ENCODE peak calls at places on chromosomes 13 and 19, in seven cellular contexts. One of them, this sample, is unnamed.

GRCh38 chr19:37551123-37551993 is 43.2 kb downstream of the ZNF571 start:
- DNase-seq in neuronal stem cell: no peak
- DNase-seq in H1: no peak
- DNase-seq in mesendoderm: peak
- DNase-seq in trophoblast cell: peak
- DNase-seq in IMR-90: peak
- DNase-seq in H9: no peak
- DNase-seq in this sample: no peak

GRCh38 chr19:44608391-44608821 is 5.0 kb upstream of the IGSF23 start:
- DNase-seq in neuronal stem cell: no peak
- DNase-seq in H1: no peak
- DNase-seq in mesendoderm: no peak
- DNase-seq in trophoblast cell: peak
- DNase-seq in IMR-90: peak
- DNase-seq in H9: no peak
- DNase-seq in this sample: peak

GRCh38 chr19:56617531-56617930 is 22.4 kb downstream of the ZNF71 start:
- DNase-seq in neuronal stem cell: no peak
- DNase-seq in H1: no peak
- DNase-seq in mesendoderm: no peak
- DNase-seq in trophoblast cell: no peak
- DNase-seq in IMR-90: no peak
- DNase-seq in H9: no peak
- DNase-seq in this sample: no peak

GRCh38 chr19:10587022-10587838 is at the start of gene AP1M2:
- DNase-seq in neuronal stem cell: no peak
- DNase-seq in H1: peak
- DNase-seq in mesendoderm: peak
- DNase-seq in trophoblast cell: peak
- DNase-seq in IMR-90: no peak
- DNase-seq in H9: peak
- DNase-seq in this sample: no peak

GRCh38 chr13:23554000-23554399 is 16.2 kb upstream of the TNFRSF19 start:
- DNase-seq in neuronal stem cell: no peak
- DNase-seq in H1: no peak
- DNase-seq in mesendoderm: no peak
- DNase-seq in trophoblast cell: no peak
- DNase-seq in IMR-90: peak
- DNase-seq in H9: no peak
- DNase-seq in this sample: no peak

GRCh38 chr13:110914293-110915056 is 394 bp downstream of the ANKRD10 start:
- DNase-seq in neuronal stem cell: peak
- DNase-seq in H1: no peak
- DNase-seq in mesendoderm: peak
- DNase-seq in trophoblast cell: no peak
- DNase-seq in IMR-90: peak
- DNase-seq in H9: peak
- DNase-seq in this sample: peak

GRCh38 chr19:16222806-16223205 is 25.1 kb downstream of the AP1M1 start:
- DNase-seq in neuronal stem cell: no peak
- DNase-seq in H1: no peak
- DNase-seq in mesendoderm: no peak
- DNase-seq in trophoblast cell: no peak
- DNase-seq in IMR-90: peak
- DNase-seq in H9: no peak
- DNase-seq in this sample: peak

GRCh38 chr13:98041081-98041820 is 87.8 kb downstream of the IPO5 start:
- DNase-seq in neuronal stem cell: no peak
- DNase-seq in H1: no peak
- DNase-seq in mesendoderm: no peak
- DNase-seq in trophoblast cell: no peak
- DNase-seq in IMR-90: no peak
- DNase-seq in H9: no peak
- DNase-seq in this sample: no peak

GRCh38 chr13:50127726-50128291 is 112.6 kb downstream of the KCNRG start:
- DNase-seq in neuronal stem cell: peak
- DNase-seq in H1: no peak
- DNase-seq in mesendoderm: peak
- DNase-seq in trophoblast cell: no peak
- DNase-seq in IMR-90: no peak
- DNase-seq in H9: peak
- DNase-seq in this sample: no peak

GRCh38 chr19:36605839-36606478 is 846 bp downstream of the ZNF382 start:
- DNase-seq in neuronal stem cell: peak
- DNase-seq in H1: no peak
- DNase-seq in mesendoderm: no peak
- DNase-seq in trophoblast cell: no peak
- DNase-seq in IMR-90: no peak
- DNase-seq in H9: no peak
- DNase-seq in this sample: no peak

GRCh38 chr13:111622051-111622531 is 301.6 kb downstream of the TEX29 start:
- DNase-seq in neuronal stem cell: no peak
- DNase-seq in H1: no peak
- DNase-seq in mesendoderm: no peak
- DNase-seq in trophoblast cell: no peak
- DNase-seq in IMR-90: no peak
- DNase-seq in H9: peak
- DNase-seq in this sample: no peak

GRCh38 chr13:52428295-52428694 is 22.1 kb downstream of the VPS36 start:
- DNase-seq in neuronal stem cell: no peak
- DNase-seq in H1: no peak
- DNase-seq in mesendoderm: peak
- DNase-seq in trophoblast cell: peak
- DNase-seq in IMR-90: peak
- DNase-seq in H9: no peak
- DNase-seq in this sample: no peak

GRCh38 chr19:39970424-39970673 is 616 bp upstream of the PSMC4 start:
- DNase-seq in neuronal stem cell: no peak
- DNase-seq in H1: no peak
- DNase-seq in mesendoderm: no peak
- DNase-seq in trophoblast cell: no peak
- DNase-seq in IMR-90: no peak
- DNase-seq in H9: no peak
- DNase-seq in this sample: no peak

GRCh38 chr19:44280916-44281315 is 21.2 kb downstream of the ZNF233 start:
- DNase-seq in neuronal stem cell: no peak
- DNase-seq in H1: no peak
- DNase-seq in mesendoderm: no peak
- DNase-seq in trophoblast cell: no peak
- DNase-seq in IMR-90: no peak
- DNase-seq in H9: no peak
- DNase-seq in this sample: no peak

GRCh38 chr13:113646921-113647340 is 11.1 kb downstream of the ATP4B start:
- DNase-seq in neuronal stem cell: no peak
- DNase-seq in H1: no peak
- DNase-seq in mesendoderm: no peak
- DNase-seq in trophoblast cell: no peak
- DNase-seq in IMR-90: no peak
- DNase-seq in H9: no peak
- DNase-seq in this sample: no peak

GRCh38 chr19:50392759-50393158 is 8.6 kb downstream of the POLD1 start:
- DNase-seq in neuronal stem cell: no peak
- DNase-seq in H1: no peak
- DNase-seq in mesendoderm: no peak
- DNase-seq in trophoblast cell: no peak
- DNase-seq in IMR-90: no peak
- DNase-seq in H9: no peak
- DNase-seq in this sample: no peak

GRCh38 chr13:28340272-28340793 is 154.6 kb downstream of the FLT1 start:
- DNase-seq in neuronal stem cell: no peak
- DNase-seq in H1: no peak
- DNase-seq in mesendoderm: no peak
- DNase-seq in trophoblast cell: no peak
- DNase-seq in IMR-90: peak
- DNase-seq in H9: no peak
- DNase-seq in this sample: peak

GRCh38 chr19:46269085-46269484 is 27.8 kb upstream of the HIF3A start:
- DNase-seq in neuronal stem cell: no peak
- DNase-seq in H1: no peak
- DNase-seq in mesendoderm: peak
- DNase-seq in trophoblast cell: no peak
- DNase-seq in IMR-90: no peak
- DNase-seq in H9: no peak
- DNase-seq in this sample: no peak

GRCh38 chr19:40803170-40803856 is 4.3 kb downstream of the EGLN2 start:
- DNase-seq in neuronal stem cell: no peak
- DNase-seq in H1: no peak
- DNase-seq in mesendoderm: no peak
- DNase-seq in trophoblast cell: no peak
- DNase-seq in IMR-90: no peak
- DNase-seq in H9: no peak
- DNase-seq in this sample: no peak

GRCh38 chr19:42563352-42564210 is 31.1 kb downstream of the CEACAM8 start:
- DNase-seq in neuronal stem cell: peak
- DNase-seq in H1: no peak
- DNase-seq in mesendoderm: peak
- DNase-seq in trophoblast cell: no peak
- DNase-seq in IMR-90: peak
- DNase-seq in H9: peak
- DNase-seq in this sample: peak

GRCh38 chr13:111314852-111315251 is 5.6 kb upstream of the TEX29 start:
- DNase-seq in neuronal stem cell: no peak
- DNase-seq in H1: no peak
- DNase-seq in mesendoderm: no peak
- DNase-seq in trophoblast cell: no peak
- DNase-seq in IMR-90: peak
- DNase-seq in H9: no peak
- DNase-seq in this sample: peak

GRCh38 chr19:44968118-44968517 is 12.9 kb downstream of the CLPTM1 start:
- DNase-seq in neuronal stem cell: no peak
- DNase-seq in H1: no peak
- DNase-seq in mesendoderm: no peak
- DNase-seq in trophoblast cell: no peak
- DNase-seq in IMR-90: no peak
- DNase-seq in H9: no peak
- DNase-seq in this sample: no peak

GRCh38 chr19:9953802-9954542 is 17.7 kb upstream of the OLFM2 start:
- DNase-seq in neuronal stem cell: no peak
- DNase-seq in H1: no peak
- DNase-seq in mesendoderm: no peak
- DNase-seq in trophoblast cell: no peak
- DNase-seq in IMR-90: no peak
- DNase-seq in H9: no peak
- DNase-seq in this sample: no peak

GRCh38 chr13:101474419-101474957 is 22.0 kb downstream of the ITGBL1 start:
- DNase-seq in neuronal stem cell: peak
- DNase-seq in H1: no peak
- DNase-seq in mesendoderm: peak
- DNase-seq in trophoblast cell: no peak
- DNase-seq in IMR-90: peak
- DNase-seq in H9: peak
- DNase-seq in this sample: peak

GRCh38 chr13:31663880-31664585 is 75.3 kb upstream of the RXFP2 start:
- DNase-seq in neuronal stem cell: no peak
- DNase-seq in H1: no peak
- DNase-seq in mesendoderm: peak
- DNase-seq in trophoblast cell: no peak
- DNase-seq in IMR-90: no peak
- DNase-seq in H9: no peak
- DNase-seq in this sample: no peak

GRCh38 chr19:48807590-48808308 is 3.1 kb downstream of the BCAT2 start:
- DNase-seq in neuronal stem cell: no peak
- DNase-seq in H1: no peak
- DNase-seq in mesendoderm: no peak
- DNase-seq in trophoblast cell: no peak
- DNase-seq in IMR-90: no peak
- DNase-seq in H9: peak
- DNase-seq in this sample: no peak
- H3K9ac ChIP-seq in neuronal stem cell: peak
- H3K9ac ChIP-seq in H1: no peak
- H3K9ac ChIP-seq in mesendoderm: no peak
- H3K9ac ChIP-seq in trophoblast cell: no peak
- H3K9ac ChIP-seq in IMR-90: no peak
- H3K9ac ChIP-seq in H9: no peak
- H3K9ac ChIP-seq in this sample: no peak

GRCh38 chr13:29434217-29434940 is 161.1 kb downstream of the SLC7A1 start:
- DNase-seq in neuronal stem cell: no peak
- DNase-seq in H1: no peak
- DNase-seq in mesendoderm: no peak
- DNase-seq in trophoblast cell: no peak
- DNase-seq in IMR-90: no peak
- DNase-seq in H9: no peak
- DNase-seq in this sample: no peak

GRCh38 chr13:29427937-29428309 is 167.6 kb downstream of the SLC7A1 start:
- DNase-seq in neuronal stem cell: no peak
- DNase-seq in H1: no peak
- DNase-seq in mesendoderm: no peak
- DNase-seq in trophoblast cell: no peak
- DNase-seq in IMR-90: no peak
- DNase-seq in H9: no peak
- DNase-seq in this sample: no peak

GRCh38 chr13:29428310-29428991 is 167.0 kb downstream of the SLC7A1 start:
- DNase-seq in neuronal stem cell: peak
- DNase-seq in H1: peak
- DNase-seq in mesendoderm: peak
- DNase-seq in trophoblast cell: no peak
- DNase-seq in IMR-90: no peak
- DNase-seq in H9: peak
- DNase-seq in this sample: peak

GRCh38 chr13:29428992-29429315 is 166.5 kb downstream of the SLC7A1 start:
- DNase-seq in neuronal stem cell: no peak
- DNase-seq in H1: no peak
- DNase-seq in mesendoderm: no peak
- DNase-seq in trophoblast cell: no peak
- DNase-seq in IMR-90: no peak
- DNase-seq in H9: no peak
- DNase-seq in this sample: no peak

GRCh38 chr13:29429496-29429895 is 166.0 kb downstream of the SLC7A1 start:
- DNase-seq in neuronal stem cell: no peak
- DNase-seq in H1: no peak
- DNase-seq in mesendoderm: no peak
- DNase-seq in trophoblast cell: no peak
- DNase-seq in IMR-90: no peak
- DNase-seq in H9: no peak
- DNase-seq in this sample: no peak
- H2BK5ac ChIP-seq in neuronal stem cell: no peak
- H2BK5ac ChIP-seq in H1: no peak
- H2BK5ac ChIP-seq in mesendoderm: no peak
- H2BK5ac ChIP-seq in trophoblast cell: no peak
- H2BK5ac ChIP-seq in IMR-90: no peak
- H2BK5ac ChIP-seq in H9: no peak
- H2BK5ac ChIP-seq in this sample: no peak

GRCh38 chr19:55483681-55484361 is 1.2 kb upstream of the NAT14 start:
- DNase-seq in neuronal stem cell: no peak
- DNase-seq in H1: no peak
- DNase-seq in mesendoderm: peak
- DNase-seq in trophoblast cell: no peak
- DNase-seq in IMR-90: no peak
- DNase-seq in H9: no peak
- DNase-seq in this sample: no peak
- H3K9ac ChIP-seq in neuronal stem cell: no peak
- H3K9ac ChIP-seq in H1: no peak
- H3K9ac ChIP-seq in mesendoderm: no peak
- H3K9ac ChIP-seq in trophoblast cell: no peak
- H3K9ac ChIP-seq in IMR-90: no peak
- H3K9ac ChIP-seq in H9: no peak
- H3K9ac ChIP-seq in this sample: peak

DNA sequence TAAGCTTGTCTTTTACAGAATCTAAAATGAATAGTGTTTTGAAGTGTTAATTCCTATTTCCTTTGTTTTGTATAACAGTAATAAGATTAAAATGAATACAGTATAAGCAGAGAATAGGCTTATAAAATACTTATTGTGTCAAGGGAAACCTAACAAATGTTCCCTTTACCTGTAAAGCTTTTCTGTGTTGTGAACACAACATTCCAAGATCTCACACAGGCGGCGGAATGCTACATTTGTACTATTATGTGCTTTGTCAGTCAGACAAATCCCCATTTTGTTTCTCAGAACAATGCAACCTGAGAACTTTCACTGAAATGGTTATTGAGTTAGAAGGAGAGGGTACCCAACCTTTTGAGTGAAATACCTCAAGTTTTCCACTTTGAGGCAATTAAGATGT is 1170.3 kb downstream of the OLFM4 start:
- DNase-seq in neuronal stem cell: peak
- DNase-seq in H1: no peak
- DNase-seq in mesendoderm: no peak
- DNase-seq in trophoblast cell: no peak
- DNase-seq in IMR-90: no peak
- DNase-seq in H9: no peak
- DNase-seq in this sample: no peak
- H2BK5ac ChIP-seq in neuronal stem cell: no peak
- H2BK5ac ChIP-seq in H1: no peak
- H2BK5ac ChIP-seq in mesendoderm: no peak
- H2BK5ac ChIP-seq in trophoblast cell: no peak
- H2BK5ac ChIP-seq in IMR-90: no peak
- H2BK5ac ChIP-seq in H9: no peak
- H2BK5ac ChIP-seq in this sample: no peak

This sample was measured in mesenchymal stem cell.